ENCODE peak calls at places on chromosomes 6 and 20, in six cellular contexts. W is DMS153; U is A549; B is HL-60; P is B cell; A is stimulated activated CD8-positive, alpha-beta memory T cell treated with anti-CD3 and anti-CD28 coated beads, Interleukin-15, amount 100 ng/mL, for 4 hours. F is an unnamed sample.

GRCh38 chr6:170294813-170295518 is 4.1 kb upstream of the DLL1 start:
- DNase-seq in W (no peak), U (no peak), B (no peak), P (peak), A (no peak), F (no peak)

GRCh38 chr6:139591075-139591474 is 216.6 kb upstream of the CITED2 start:
- DNase-seq in W (no peak), U (no peak), B (no peak), P (no peak), A (no peak), F (no peak)

GRCh38 chr6:29953001-29953436 is 10.7 kb downstream of the HLA-A start:
- DNase-seq in W (no peak), U (peak), B (no peak), P (no peak), A (no peak), F (peak)

GRCh38 chr6:43579171-43579570 is 3.2 kb downstream of the POLH start:
- DNase-seq in W (no peak), U (no peak), B (no peak), P (no peak), A (no peak), F (no peak)

GRCh38 chr20:53813728-53814459 is 220.3 kb upstream of the ZNF217 start:
- DNase-seq in W (no peak), U (no peak), B (no peak), P (no peak), A (no peak), F (no peak)

GRCh38 chr6:93423542-93423941 is 4.2 kb upstream of the EPHA7 start:
- DNase-seq in W (peak), U (no peak), B (no peak), P (no peak), A (no peak), F (peak)

GRCh38 chr20:33781133-33781532 is 30.0 kb upstream of the CHMP4B start:
- DNase-seq in W (no peak), U (no peak), B (no peak), P (peak), A (no peak), F (no peak)

GRCh38 chr6:44078795-44079671 is 48.2 kb downstream of the MRPL14 start:
- DNase-seq in W (no peak), U (peak), B (peak), P (peak), A (peak), F (peak)

GRCh38 chr6:93165850-93166249 is 253.5 kb downstream of the EPHA7 start:
- DNase-seq in W (peak), U (no peak), B (no peak), P (no peak), A (no peak), F (no peak)

GRCh38 chr20:61400499-61400898 is 148.4 kb downstream of the CDH4 start:
- DNase-seq in W (no peak), U (no peak), B (no peak), P (no peak), A (no peak), F (no peak)

GRCh38 chr6:22906091-22906549 is 336.8 kb downstream of the HDGFL1 start:
- DNase-seq in W (no peak), U (peak), B (no peak), P (no peak), A (no peak), F (no peak)

GRCh38 chr20:50317644-50318043 is 127.0 kb downstream of the CEBPB start:
- DNase-seq in W (peak), U (no peak), B (no peak), P (no peak), A (no peak), F (no peak)

GRCh38 chr20:5596401-5597193 is 153.6 kb upstream of the SHLD1 start:
- DNase-seq in W (no peak), U (no peak), B (no peak), P (no peak), A (no peak), F (no peak)

GRCh38 chr20:48339147-48339985 is 488.4 kb downstream of the PREX1 start:
- DNase-seq in W (no peak), U (peak), B (no peak), P (no peak), A (no peak), F (peak)

GRCh38 chr6:105330364-105330763 is 72.5 kb downstream of the PREP start:
- DNase-seq in W (no peak), U (no peak), B (no peak), P (no peak), A (no peak), F (no peak)

GRCh38 chr6:8170245-8170644 is 67.9 kb upstream of the EEF1E1 start:
- DNase-seq in W (no peak), U (no peak), B (no peak), P (no peak), A (no peak), F (no peak)

GRCh38 chr20:60851826-60852704 is 400.0 kb upstream of the CDH4 start:
- DNase-seq in W (peak), U (no peak), B (no peak), P (no peak), A (no peak), F (peak)

GRCh38 chr20:31721408-31722332 is 998 bp downstream of the BCL2L1 start:
- DNase-seq in W (no peak), U (no peak), B (no peak), P (no peak), A (no peak), F (no peak)

GRCh38 chr6:147033267-147033666 is 170.9 kb upstream of the STXBP5 start:
- DNase-seq in W (no peak), U (no peak), B (no peak), P (no peak), A (no peak), F (no peak)

GRCh38 chr20:36925234-36925633 is 26.3 kb downstream of the SAMHD1 start:
- DNase-seq in W (no peak), U (no peak), B (no peak), P (no peak), A (no peak), F (no peak)

GRCh38 chr6:125888989-125889656 is 67.4 kb upstream of the HINT3 start:
- DNase-seq in W (no peak), U (no peak), B (no peak), P (no peak), A (no peak), F (peak)

GRCh38 chr6:134621858-134622257 is 303.9 kb upstream of the SGK1 start:
- DNase-seq in W (no peak), U (no peak), B (no peak), P (no peak), A (no peak), F (no peak)

GRCh38 chr6:38443341-38443740 is 196.4 kb downstream of the BTBD9 start:
- DNase-seq in W (peak), U (no peak), B (peak), P (no peak), A (no peak), F (no peak)

GRCh38 chr6:41392249-41392648 is 56.8 kb downstream of the NCR2 start:
- DNase-seq in W (no peak), U (no peak), B (no peak), P (no peak), A (no peak), F (no peak)

GRCh38 chr20:22684072-22684762 is 99.8 kb upstream of the FOXA2 start:
- DNase-seq in W (peak), U (peak), B (no peak), P (peak), A (no peak), F (peak)

GRCh38 chr6:110537208-110538123 is 61.1 kb upstream of the SLC22A16 start:
- DNase-seq in W (no peak), U (peak), B (no peak), P (no peak), A (no peak), F (no peak)

GRCh38 chr20:42095221-42095620 is 477.0 kb upstream of the CHD6 start:
- DNase-seq in W (no peak), U (no peak), B (no peak), P (no peak), A (no peak), F (no peak)

GRCh38 chr6:12585497-12585958 is 131.0 kb upstream of the PHACTR1 start:
- DNase-seq in W (no peak), U (no peak), B (no peak), P (no peak), A (no peak), F (no peak)

GRCh38 chr6:55925292-55925691 is 49.9 kb upstream of the BMP5 start:
- DNase-seq in W (no peak), U (peak), B (no peak), P (no peak), A (no peak), F (no peak)

GRCh38 chr6:39430968-39431523 is 108.5 kb upstream of the KCNK16 start:
- DNase-seq in W (peak), U (no peak), B (no peak), P (no peak), A (no peak), F (peak)

GRCh38 chr20:38825901-38826625 is 20.6 kb downstream of the PPP1R16B start:
- DNase-seq in W (peak), U (peak), B (no peak), P (no peak), A (no peak), F (no peak)

GRCh38 chr6:35833534-35833933 is 28.4 kb downstream of the LHFPL5 start:
- DNase-seq in W (no peak), U (no peak), B (peak), P (no peak), A (no peak), F (no peak)

GRCh38 chr20:23622839-23623343 is 14.9 kb downstream of the CST3 start:
- DNase-seq in W (peak), U (peak), B (no peak), P (no peak), A (no peak), F (peak)

GRCh38 chr6:157019733-157020132 is 242.6 kb downstream of the ARID1B start:
- DNase-seq in W (no peak), U (no peak), B (no peak), P (peak), A (no peak), F (no peak)

GRCh38 chr6:10951675-10952282 is 64.9 kb downstream of the SYCP2L start:
- DNase-seq in W (no peak), U (peak), B (no peak), P (no peak), A (no peak), F (no peak)

GRCh38 chr20:40390654-40391053 is 298.4 kb downstream of the MAFB start:
- DNase-seq in W (no peak), U (no peak), B (no peak), P (no peak), A (no peak), F (no peak)

GRCh38 chr20:37686762-37687477 is 6.9 kb upstream of the CTNNBL1 start:
- DNase-seq in W (no peak), U (no peak), B (no peak), P (no peak), A (no peak), F (no peak)